ENCODE peak calls at places on chromosome 9, in seven cellular contexts. F, R, W, X, S, D and T are unnamed samples.
A peak's percentile ranks its signal among the peaks of the same experiment; 100 is the strongest.

GRCh38 chr9:134325813-134326753 is at the start of gene RXRA:
- DNase-seq in F (peak; percentile 82), R (peak; percentile 88), W (peak; percentile 95), X (peak; percentile 80), S (peak; percentile 93), D (peak; percentile 94), T (peak; percentile 77)

GRCh38 chr9:124527781-124528180 is 20.6 kb upstream of the NR5A1 start:
- DNase-seq in F (no peak), R (peak; percentile 14), W (no peak), X (peak; percentile 63), S (peak; percentile 73), D (no peak), T (no peak)

GRCh38 chr9:90107021-90107771 is 502.4 kb downstream of the GADD45G start:
- DNase-seq in F (peak; percentile 11), R (no peak), W (peak; percentile 37), X (no peak), S (peak; percentile 14), D (no peak), T (peak; percentile 52)

GRCh38 chr9:419571-420156 is 205.0 kb downstream of the DOCK8 start:
- DNase-seq in F (no peak), R (no peak), W (peak; percentile 20), X (no peak), S (peak; percentile 68), D (no peak), T (peak; percentile 68)

GRCh38 chr9:85478847-85479246 is 262.9 kb downstream of the AGTPBP1 start:
- DNase-seq in F (no peak), R (no peak), W (no peak), X (no peak), S (no peak), D (no peak), T (no peak)

GRCh38 chr9:127132921-127133647 is 10.6 kb upstream of the ANGPTL2 start:
- DNase-seq in F (peak; percentile 73), R (peak; percentile 46), W (peak; percentile 68), X (peak; percentile 75), S (no peak), D (peak; percentile 65), T (no peak)

GRCh38 chr9:35075358-35075757 is 2.9 kb upstream of the VCP start:
- DNase-seq in F (no peak), R (no peak), W (no peak), X (no peak), S (no peak), D (no peak), T (no peak)

GRCh38 chr9:136095028-136095494 is at the start of gene NACC2:
- DNase-seq in F (peak; percentile 31), R (peak; percentile 55), W (peak; percentile 86), X (peak; percentile 52), S (peak; percentile 78), D (peak; percentile 79), T (peak; percentile 70)

GRCh38 chr9:125532412-125532811 is 174.6 kb downstream of the MAPKAP1 start:
- DNase-seq in F (no peak), R (peak; percentile 66), W (no peak), X (no peak), S (no peak), D (no peak), T (no peak)

GRCh38 chr9:86741311-86742215 is 205.7 kb downstream of the GAS1 start:
- DNase-seq in F (peak; percentile 94), R (peak; percentile 53), W (peak; percentile 71), X (peak; percentile 68), S (peak; percentile 90), D (no peak), T (peak; percentile 97)

GRCh38 chr9:36486454-36486932 is 86.2 kb upstream of the MELK start:
- DNase-seq in F (no peak), R (no peak), W (peak; percentile 39), X (peak; percentile 11), S (peak; percentile 1), D (peak; percentile 45), T (peak; percentile 35)

GRCh38 chr9:122812736-122813135 is 12.8 kb downstream of the OR1K1 start:
- DNase-seq in F (no peak), R (no peak), W (no peak), X (no peak), S (no peak), D (no peak), T (no peak)

GRCh38 chr9:24616858-24617257 is 71.2 kb upstream of the IZUMO3 start:
- DNase-seq in F (no peak), R (no peak), W (no peak), X (no peak), S (no peak), D (no peak), T (peak; percentile 2)

GRCh38 chr9:116234091-116234490 is 80.5 kb downstream of the PAPPA start:
- DNase-seq in F (peak; percentile 97), R (peak; percentile 87), W (peak; percentile 75), X (peak; percentile 99), S (no peak), D (no peak), T (peak; percentile 59)

GRCh38 chr9:78029601-78030552 is 1.7 kb downstream of the GNAQ start:
- DNase-seq in F (peak; percentile 75), R (peak; percentile 47), W (peak; percentile 17), X (peak; percentile 48), S (peak; percentile 20), D (peak; percentile 53), T (no peak)

GRCh38 chr9:77514886-77515711 is 133.0 kb downstream of the GNA14 start:
- DNase-seq in F (no peak), R (peak; percentile 17), W (no peak), X (no peak), S (no peak), D (no peak), T (peak; percentile 5)

GRCh38 chr9:113395000-113395861 is 5.9 kb downstream of the ALAD start:
- DNase-seq in F (no peak), R (no peak), W (no peak), X (no peak), S (no peak), D (no peak), T (no peak)

GRCh38 chr9:113397077-113397696 is 3.9 kb downstream of the ALAD start:
- DNase-seq in F (no peak), R (no peak), W (no peak), X (no peak), S (no peak), D (no peak), T (no peak)

GRCh38 chr9:113401027-113401792 is at the start of gene ALAD:
- DNase-seq in F (peak; percentile 99), R (peak; percentile 98), W (peak; percentile 100), X (peak; percentile 97), S (peak; percentile 100), D (peak; percentile 100), T (peak; percentile 98)

GRCh38 chr9:113399646-113400200 is 1.4 kb downstream of the ALAD start:
- DNase-seq in F (peak; percentile 74), R (no peak), W (no peak), X (no peak), S (no peak), D (no peak), T (no peak)

DNA sequence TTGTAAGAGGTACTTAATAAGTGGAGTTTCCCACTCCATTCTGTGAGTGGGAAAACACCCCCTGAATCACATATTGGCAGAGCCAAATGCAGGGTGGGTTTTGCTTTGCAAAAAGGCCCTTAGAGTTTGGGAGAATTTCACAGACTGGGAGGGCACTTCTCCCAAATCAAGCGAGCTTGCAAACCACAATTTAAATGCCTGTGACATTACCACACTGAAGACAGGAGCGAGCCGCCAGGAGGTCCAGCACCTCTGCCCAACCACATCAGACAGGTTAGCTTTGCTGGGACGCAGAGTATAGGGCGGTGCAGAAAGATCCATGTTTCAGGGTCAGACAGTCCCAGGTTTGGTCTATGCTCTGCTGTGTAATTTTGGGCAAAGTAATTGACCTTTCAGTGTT is 2.3 kb downstream of the ALAD start:
- DNase-seq in F (no peak), R (no peak), W (no peak), X (no peak), S (no peak), D (no peak), T (no peak)
- H3K4me3 ChIP-seq in F (no peak overlapping the region), R (no peak overlapping the region), W (no peak overlapping the region), X (no peak overlapping the region), S (no peak overlapping the region), D (no peak overlapping the region), T (no peak overlapping the region)

GRCh38 chr9:17130285-17130684 is 4.6 kb upstream of the CNTLN start:
- DNase-seq in F (no peak), R (no peak), W (no peak), X (no peak), S (no peak), D (no peak), T (no peak)
- H3K4me1 ChIP-seq in F (peaks cover 4% of the 10 kb centered on the region), R (peaks cover 4% of the 10 kb centered on the region), W (peaks cover 5% of the 10 kb centered on the region), X (peaks cover 4% of the 10 kb centered on the region), S (no peaks in the 10 kb centered on the region), D (no peaks in the 10 kb centered on the region), T (peaks cover 5% of the 10 kb centered on the region)

DNA sequence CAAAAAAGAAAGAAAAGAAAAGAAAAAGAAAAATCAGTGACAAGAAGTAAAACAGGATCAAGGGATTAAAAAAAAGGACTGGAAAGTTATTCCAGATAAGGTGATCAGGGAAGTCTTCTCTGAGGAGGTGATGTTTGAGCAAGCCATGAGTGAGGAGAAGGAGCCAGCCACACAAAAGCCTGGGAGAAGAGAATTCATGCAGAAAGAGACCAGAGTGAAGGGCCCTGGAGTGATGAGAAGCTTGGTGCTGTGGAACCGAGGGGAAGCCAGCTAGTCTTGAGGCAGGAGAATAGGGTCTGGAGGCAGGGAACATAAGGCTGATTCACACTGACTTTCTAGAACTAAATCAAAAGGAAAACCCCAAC is 4.0 kb upstream of the EXOSC2 start:
- DNase-seq in F (no peak), R (no peak), W (no peak), X (no peak), S (no peak), D (no peak), T (no peak)
- H3K4me2 ChIP-seq in F (no peak overlapping the region), R (peak overlapping the region; percentile 71), W (peak overlapping the region; percentile 68), X (peak overlapping the region; percentile 59), S (peak overlapping the region; percentile 82), D (peak overlapping the region; percentile 62), T (peak overlapping the region; percentile 84)

GRCh38 chr9:22238809-22239684 is 207.6 kb upstream of the DMRTA1 start:
- DNase-seq in F (peak; percentile 84), R (peak; percentile 74), W (peak; percentile 53), X (peak; percentile 63), S (no peak), D (peak; percentile 38), T (peak; percentile 71)
- H3K4me3 ChIP-seq in F (no peak overlapping the region), R (no peak overlapping the region), W (no peak overlapping the region), X (no peak overlapping the region), S (peak overlapping the region; percentile 56), D (no peak overlapping the region), T (peak overlapping the region; percentile 34)

DNA sequence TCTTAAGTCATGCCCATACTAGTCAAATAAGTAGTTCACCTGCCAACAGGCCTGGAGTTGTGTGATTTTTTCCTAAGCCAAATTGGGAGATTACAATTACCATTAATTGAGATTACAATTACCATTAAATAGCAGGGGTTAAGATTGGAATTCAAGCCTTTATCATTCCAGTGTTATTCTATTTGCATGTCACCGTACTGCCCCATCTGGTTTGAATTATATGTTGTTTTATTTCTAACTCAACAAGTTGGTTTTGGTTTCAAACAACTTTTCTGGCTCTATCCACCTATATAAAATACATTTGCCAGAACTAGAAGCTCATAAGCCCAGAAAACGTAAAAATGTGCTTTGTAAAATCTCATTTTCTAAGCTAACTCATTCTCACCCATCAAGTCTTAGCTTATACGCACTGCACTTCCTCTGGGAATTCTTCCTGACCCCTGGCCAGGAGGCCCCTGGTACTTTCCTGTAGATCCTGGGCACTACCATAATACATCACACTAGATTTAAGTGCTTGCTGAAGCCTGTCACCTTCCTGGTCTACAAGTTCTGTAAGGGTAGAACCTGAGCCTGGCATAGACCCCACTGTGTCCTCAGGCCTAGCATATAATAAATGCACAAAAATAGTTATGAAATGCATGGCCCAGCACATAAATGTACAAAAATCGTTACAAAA is 242.0 kb upstream of the TRPM3 start:
- DNase-seq in F (no peak), R (no peak), W (no peak), X (no peak), S (no peak), D (no peak), T (no peak)
- H3K4me1 ChIP-seq in F (no peaks in the 10 kb centered on the region), R (no peaks in the 10 kb centered on the region), W (peaks cover 7% of the 10 kb centered on the region), X (no peaks in the 10 kb centered on the region), S (no peaks in the 10 kb centered on the region), D (peaks cover 22% of the 10 kb centered on the region), T (no peaks in the 10 kb centered on the region)

GRCh38 chr9:94017939-94018531 is 62.9 kb upstream of the BARX1 start:
- DNase-seq in F (no peak), R (peak; percentile 83), W (no peak), X (peak; percentile 54), S (no peak), D (no peak), T (no peak)
- H3K4me2 ChIP-seq in F (no peak overlapping the region), R (no peak overlapping the region), W (no peak overlapping the region), X (peak overlapping the region; percentile 50), S (no peak overlapping the region), D (no peak overlapping the region), T (no peak overlapping the region)